ENCODE peak calls at places on chromosome 4, in seven cellular contexts. One of them, this sample, is unnamed.

GRCh38 chr4:169309326-169309967 is 38.7 kb upstream of the SH3RF1 start:
- DNase-seq in stomach: peak; percentile 33
- DNase-seq in ovary: no peak
- DNase-seq in lung: no peak
- DNase-seq in tibial nerve: no peak
- DNase-seq in foreskin fibroblast: no peak
- DNase-seq in heart left ventricle: no peak
- DNase-seq in this sample: no peak

GRCh38 chr4:7928711-7929505 is 10.8 kb downstream of the AFAP1 start:
- DNase-seq in stomach: no peak
- DNase-seq in ovary: no peak
- DNase-seq in lung: no peak
- DNase-seq in tibial nerve: no peak
- DNase-seq in foreskin fibroblast: peak; percentile 70
- DNase-seq in heart left ventricle: no peak
- DNase-seq in this sample: no peak

GRCh38 chr4:114479595-114479994 is 119.0 kb upstream of the UGT8 start:
- DNase-seq in stomach: no peak
- DNase-seq in ovary: no peak
- DNase-seq in lung: no peak
- DNase-seq in tibial nerve: no peak
- DNase-seq in foreskin fibroblast: no peak
- DNase-seq in heart left ventricle: no peak
- DNase-seq in this sample: no peak

GRCh38 chr4:158962396-158962795 is 140.5 kb upstream of the RAPGEF2 start:
- DNase-seq in stomach: no peak
- DNase-seq in ovary: no peak
- DNase-seq in lung: no peak
- DNase-seq in tibial nerve: no peak
- DNase-seq in foreskin fibroblast: no peak
- DNase-seq in heart left ventricle: no peak
- DNase-seq in this sample: peak; percentile 82

GRCh38 chr4:71411976-71412375 is 73.2 kb downstream of the SLC4A4 start:
- DNase-seq in stomach: no peak
- DNase-seq in ovary: no peak
- DNase-seq in lung: no peak
- DNase-seq in tibial nerve: no peak
- DNase-seq in foreskin fibroblast: no peak
- DNase-seq in heart left ventricle: no peak
- DNase-seq in this sample: no peak

GRCh38 chr4:99462875-99463464 is 27.8 kb upstream of the ADH7 start:
- DNase-seq in stomach: peak; percentile 65
- DNase-seq in ovary: peak; percentile 31
- DNase-seq in lung: peak; percentile 52
- DNase-seq in tibial nerve: peak; percentile 53
- DNase-seq in foreskin fibroblast: peak; percentile 86
- DNase-seq in heart left ventricle: peak; percentile 27
- DNase-seq in this sample: peak; percentile 79

GRCh38 chr4:99998062-99998880 is 48.2 kb upstream of the H2AZ1 start:
- DNase-seq in stomach: no peak
- DNase-seq in ovary: no peak
- DNase-seq in lung: no peak
- DNase-seq in tibial nerve: no peak
- DNase-seq in foreskin fibroblast: peak; percentile 65
- DNase-seq in heart left ventricle: no peak
- DNase-seq in this sample: peak; percentile 49

GRCh38 chr4:88592600-88593448 is 544 bp downstream of the HERC3 start:
- DNase-seq in stomach: peak; percentile 84
- DNase-seq in ovary: peak; percentile 70
- DNase-seq in lung: peak; percentile 85
- DNase-seq in tibial nerve: peak; percentile 62
- DNase-seq in foreskin fibroblast: peak; percentile 92
- DNase-seq in heart left ventricle: peak; percentile 83
- DNase-seq in this sample: peak; percentile 61

GRCh38 chr4:66574145-66574978 is 904.1 kb upstream of the EPHA5 start:
- DNase-seq in stomach: no peak
- DNase-seq in ovary: no peak
- DNase-seq in lung: no peak
- DNase-seq in tibial nerve: no peak
- DNase-seq in foreskin fibroblast: peak; percentile 21
- DNase-seq in heart left ventricle: no peak
- DNase-seq in this sample: no peak

GRCh38 chr4:26069218-26069617 is 155.2 kb downstream of the SMIM20 start:
- DNase-seq in stomach: no peak
- DNase-seq in ovary: no peak
- DNase-seq in lung: no peak
- DNase-seq in tibial nerve: no peak
- DNase-seq in foreskin fibroblast: peak; percentile 65
- DNase-seq in heart left ventricle: no peak
- DNase-seq in this sample: peak; percentile 52
- TF ChIP-seq CTCF in stomach: no peak
- TF ChIP-seq CTCF in ovary: no peak
- TF ChIP-seq CTCF in lung: peak; percentile 12
- TF ChIP-seq CTCF in tibial nerve: no peak
- TF ChIP-seq CTCF in foreskin fibroblast: peak; percentile 32
- TF ChIP-seq CTCF in heart left ventricle: no peak
- TF ChIP-seq CTCF in this sample: peak; percentile 58

DNA sequence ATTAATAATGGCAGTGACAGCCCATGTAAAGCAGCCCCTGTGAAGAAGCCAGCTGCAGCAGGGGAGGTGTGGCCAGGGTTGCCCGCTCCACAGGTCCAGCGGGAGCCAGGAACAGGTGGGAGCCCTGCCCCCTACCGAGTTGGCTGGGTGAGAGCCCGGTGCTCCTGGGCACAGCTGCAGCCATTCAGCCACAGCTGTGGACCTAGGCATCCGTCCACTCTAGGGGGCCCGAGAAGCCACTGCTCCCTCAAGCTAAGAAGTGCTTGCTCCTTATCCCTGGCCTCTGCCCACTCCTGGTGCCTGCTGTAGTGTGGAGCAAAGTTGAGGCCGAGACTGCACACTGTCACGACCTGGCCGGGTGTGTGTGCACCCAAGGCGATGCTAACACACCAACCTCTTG is 1469.0 kb downstream of the PCDH7 start:
- DNase-seq in stomach: no peak
- DNase-seq in ovary: no peak
- DNase-seq in lung: no peak
- DNase-seq in tibial nerve: no peak
- DNase-seq in foreskin fibroblast: no peak
- DNase-seq in heart left ventricle: no peak
- DNase-seq in this sample: no peak
- TF ChIP-seq CTCF in stomach: no peak
- TF ChIP-seq CTCF in ovary: no peak
- TF ChIP-seq CTCF in lung: no peak
- TF ChIP-seq CTCF in tibial nerve: no peak
- TF ChIP-seq CTCF in foreskin fibroblast: no peak
- TF ChIP-seq CTCF in heart left ventricle: no peak
- TF ChIP-seq CTCF in this sample: no peak

GRCh38 chr4:142883433-142883832 is 37.3 kb upstream of the INPP4B start:
- DNase-seq in stomach: no peak
- DNase-seq in ovary: no peak
- DNase-seq in lung: no peak
- DNase-seq in tibial nerve: no peak
- DNase-seq in foreskin fibroblast: peak; percentile 35
- DNase-seq in heart left ventricle: no peak
- DNase-seq in this sample: peak; percentile 35
- TF ChIP-seq CTCF in stomach: no peak
- TF ChIP-seq CTCF in ovary: no peak
- TF ChIP-seq CTCF in lung: no peak
- TF ChIP-seq CTCF in tibial nerve: no peak
- TF ChIP-seq CTCF in foreskin fibroblast: peak; percentile 31
- TF ChIP-seq CTCF in heart left ventricle: peak; percentile 27
- TF ChIP-seq CTCF in this sample: peak; percentile 61

DNA sequence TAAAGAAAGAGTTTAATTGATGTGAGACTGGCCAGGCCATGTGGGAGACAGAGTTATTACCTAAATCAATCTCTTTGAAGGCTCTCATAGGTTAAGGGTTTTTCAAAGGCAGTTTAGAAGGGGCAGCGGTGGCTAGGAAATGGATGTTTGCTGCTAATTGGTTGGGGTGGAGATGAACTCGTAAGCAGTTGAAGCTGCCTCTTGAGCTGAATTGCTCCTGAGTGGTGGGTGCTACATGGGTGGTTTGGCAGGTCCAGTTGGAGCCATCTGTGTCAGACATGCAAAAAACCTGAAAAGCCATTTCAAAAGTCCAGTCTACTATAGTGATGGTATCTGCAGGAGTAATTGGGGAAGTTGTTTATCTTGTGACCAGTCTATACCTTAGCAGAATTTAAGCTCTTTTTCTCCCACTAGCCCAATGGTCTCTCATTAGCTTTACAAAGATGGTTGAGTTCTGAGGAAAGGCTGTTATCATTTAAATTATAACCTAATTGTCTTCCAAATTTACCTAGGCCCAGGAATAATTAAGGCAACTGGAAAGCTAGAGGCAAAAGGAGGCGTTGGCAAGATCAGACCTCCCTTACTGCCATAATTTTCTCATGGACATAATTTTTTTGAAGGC is 762.4 kb upstream of the FRG1 start:
- DNase-seq in stomach: no peak
- DNase-seq in ovary: no peak
- DNase-seq in lung: no peak
- DNase-seq in tibial nerve: no peak
- DNase-seq in foreskin fibroblast: no peak
- DNase-seq in heart left ventricle: no peak
- DNase-seq in this sample: no peak
- TF ChIP-seq CTCF in stomach: no peak
- TF ChIP-seq CTCF in ovary: no peak
- TF ChIP-seq CTCF in lung: no peak
- TF ChIP-seq CTCF in tibial nerve: no peak
- TF ChIP-seq CTCF in foreskin fibroblast: no peak
- TF ChIP-seq CTCF in heart left ventricle: no peak
- TF ChIP-seq CTCF in this sample: no peak

GRCh38 chr4:152663203-152664066 is 16.4 kb downstream of the TMEM154 start:
- DNase-seq in stomach: no peak
- DNase-seq in ovary: no peak
- DNase-seq in lung: no peak
- DNase-seq in tibial nerve: no peak
- DNase-seq in foreskin fibroblast: peak; percentile 22
- DNase-seq in heart left ventricle: no peak
- DNase-seq in this sample: no peak

GRCh38 chr4:152665691-152666410 is 13.9 kb downstream of the TMEM154 start:
- DNase-seq in stomach: no peak
- DNase-seq in ovary: no peak
- DNase-seq in lung: no peak
- DNase-seq in tibial nerve: no peak
- DNase-seq in foreskin fibroblast: no peak
- DNase-seq in heart left ventricle: no peak
- DNase-seq in this sample: no peak

GRCh38 chr4:152668338-152668964 is 11.3 kb downstream of the TMEM154 start:
- DNase-seq in stomach: no peak
- DNase-seq in ovary: no peak
- DNase-seq in lung: no peak
- DNase-seq in tibial nerve: no peak
- DNase-seq in foreskin fibroblast: no peak
- DNase-seq in heart left ventricle: no peak
- DNase-seq in this sample: no peak

GRCh38 chr4:152667781-152668180 is 12.0 kb downstream of the TMEM154 start:
- DNase-seq in stomach: no peak
- DNase-seq in ovary: no peak
- DNase-seq in lung: no peak
- DNase-seq in tibial nerve: no peak
- DNase-seq in foreskin fibroblast: no peak
- DNase-seq in heart left ventricle: no peak
- DNase-seq in this sample: no peak

DNA sequence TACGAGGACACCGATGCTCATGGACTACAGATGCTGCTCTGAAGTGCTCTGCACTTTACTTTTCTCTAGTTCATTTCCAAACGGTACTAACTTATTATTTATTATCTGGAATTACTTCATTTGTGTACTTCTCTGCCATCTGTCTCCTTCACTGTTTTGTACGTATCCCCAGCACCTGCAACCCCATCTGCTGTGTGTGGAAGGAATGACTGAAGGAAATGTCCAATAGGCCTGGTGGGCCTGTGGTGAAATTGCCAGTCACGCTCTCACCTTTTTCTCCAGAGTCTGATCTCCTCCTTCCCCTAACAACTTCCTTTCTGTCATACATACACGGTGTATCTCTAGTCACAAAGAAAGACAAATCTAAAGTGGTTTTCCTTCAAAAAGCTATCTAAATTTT is 12.9 kb downstream of the TMEM154 start:
- DNase-seq in stomach: no peak
- DNase-seq in ovary: no peak
- DNase-seq in lung: no peak
- DNase-seq in tibial nerve: no peak
- DNase-seq in foreskin fibroblast: no peak
- DNase-seq in heart left ventricle: no peak
- DNase-seq in this sample: no peak
- TF ChIP-seq CTCF in stomach: no peak
- TF ChIP-seq CTCF in ovary: no peak
- TF ChIP-seq CTCF in lung: no peak
- TF ChIP-seq CTCF in tibial nerve: no peak
- TF ChIP-seq CTCF in foreskin fibroblast: no peak
- TF ChIP-seq CTCF in heart left ventricle: no peak
- TF ChIP-seq CTCF in this sample: no peak